ENCODE peak calls at places on chromosome 7, in nine cellular contexts. Y is IMR-90; O is ascending aorta; C is PC-9; J is breast epithelium; S is MM.1S; W is CD8-positive, alpha-beta T cell; D is Peyer's patch; Q is A549. L is an unnamed sample. For H3K4me1, the result is how much of the 10 kb centered on the place peaks cover.

GRCh38 chr7:93156884-93157283 is 8.7 kb upstream of the SAMD9L start:
- DNase-seq in D (no peak), J (no peak), C (no peak), Y (peak), O (no peak), Q (no peak), W (no peak), S (peak), L (peak)

GRCh38 chr7:90816511-90817142 is 220.5 kb downstream of the CDK14 start:
- DNase-seq in D (no peak), Y (peak), S (peak), C (peak), Q (peak), J (no peak), O (no peak), W (no peak), L (peak)

GRCh38 chr7:141294122-141294829 is 220.4 kb downstream of the TMEM178B start:
- DNase-seq in J (no peak), C (no peak), D (no peak), W (no peak), O (no peak), Q (no peak), S (peak), Y (no peak), L (no peak)

GRCh38 chr7:157541796-157542668 is 205.2 kb downstream of the DNAJB6 start:
- DNase-seq in D (peak), Y (no peak), S (no peak), Q (no peak), O (no peak), W (no peak), C (no peak), J (no peak), L (no peak)

GRCh38 chr7:28114056-28114455 is 66.5 kb downstream of the JAZF1 start:
- DNase-seq in S (no peak), Q (no peak), Y (no peak), J (no peak), W (no peak), C (no peak), D (no peak), O (no peak), L (no peak)

GRCh38 chr7:102279537-102280400 is 6.9 kb upstream of the SH2B2 start:
- DNase-seq in Q (peak), W (peak), C (no peak), Y (peak), D (peak), S (peak), J (no peak), O (no peak), L (peak)

GRCh38 chr7:865921-866320 is 10.4 kb upstream of the GET4 start:
- DNase-seq in Y (no peak), J (no peak), D (no peak), W (no peak), S (no peak), O (no peak), C (no peak), Q (no peak), L (no peak)

GRCh38 chr7:156160811-156161210 is 348.5 kb upstream of the SHH start:
- DNase-seq in Q (peak), Y (no peak), J (no peak), C (no peak), D (no peak), W (no peak), S (no peak), O (no peak), L (peak)

GRCh38 chr7:132837529-132837928 is 244.4 kb downstream of the CHCHD3 start:
- DNase-seq in D (no peak), O (no peak), S (no peak), J (no peak), Q (no peak), C (no peak), Y (no peak), W (no peak), L (no peak)

GRCh38 chr7:7996568-7996967 is 28.0 kb downstream of the GLCCI1 start:
- DNase-seq in Y (peak), J (no peak), S (peak), Q (no peak), D (no peak), C (peak), W (no peak), O (no peak), L (no peak)

GRCh38 chr7:18890134-18890533 is 227.3 kb downstream of the TWIST1 start:
- DNase-seq in O (no peak), S (no peak), Y (peak), D (no peak), C (no peak), W (no peak), J (no peak), Q (no peak), L (peak)

GRCh38 chr7:80686576-80686975 is 48.1 kb downstream of the CD36 start:
- DNase-seq in S (no peak), D (no peak), Y (peak), O (no peak), C (no peak), Q (no peak), W (no peak), J (no peak), L (no peak)

GRCh38 chr7:157641866-157642265 is 305.1 kb downstream of the DNAJB6 start:
- DNase-seq in O (no peak), Q (no peak), C (no peak), D (no peak), S (no peak), W (no peak), J (no peak), Y (no peak), L (no peak)

GRCh38 chr7:20340839-20341238 is 10.1 kb downstream of the ITGB8 start:
- DNase-seq in J (peak), O (no peak), S (no peak), Y (no peak), Q (no peak), W (no peak), C (peak), D (no peak), L (no peak)

GRCh38 chr7:149608168-149608567 is 110.6 kb upstream of the ZNF746 start:
- DNase-seq in O (no peak), Y (no peak), Q (no peak), D (no peak), C (no peak), W (no peak), S (no peak), J (no peak), L (no peak)

GRCh38 chr7:149605696-149606095 is 108.1 kb upstream of the ZNF746 start:
- DNase-seq in O (no peak), W (no peak), D (no peak), Y (no peak), J (no peak), S (no peak), Q (no peak), C (no peak), L (no peak)

GRCh38 chr7:149606826-149607225 is 109.2 kb upstream of the ZNF746 start:
- DNase-seq in S (no peak), J (no peak), O (no peak), D (no peak), W (no peak), C (no peak), Q (no peak), Y (no peak), L (no peak)

GRCh38 chr7:149607683-149608082 is 110.1 kb upstream of the ZNF746 start:
- DNase-seq in C (no peak), O (no peak), J (no peak), D (no peak), W (no peak), S (no peak), Y (no peak), Q (no peak), L (no peak)

DNA sequence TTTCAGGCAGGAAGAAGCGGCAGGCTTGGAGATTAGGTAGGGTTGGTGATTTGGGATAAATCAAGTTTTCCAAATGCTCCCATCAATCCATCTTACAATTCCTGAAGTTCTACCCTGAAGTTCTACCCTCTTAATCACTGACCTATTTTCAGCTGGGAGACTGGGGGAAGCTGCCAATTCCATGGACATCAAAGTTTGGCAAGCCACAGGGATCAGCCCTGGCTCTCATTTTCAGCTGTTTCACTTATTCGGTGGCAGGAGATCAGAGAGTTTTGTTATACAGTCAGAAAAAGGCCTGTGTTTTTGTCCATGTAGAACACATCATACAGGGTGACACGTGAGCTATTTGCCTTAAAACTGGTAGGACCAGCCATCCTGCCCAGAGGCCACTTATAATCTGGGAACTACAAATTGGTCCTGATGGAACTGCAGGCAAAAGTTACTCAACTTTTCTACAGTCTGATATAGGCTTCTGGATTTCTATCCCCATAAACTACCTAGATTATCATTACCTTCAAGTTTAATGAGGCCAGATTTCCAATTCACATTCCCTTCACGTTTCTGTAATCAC is 112.9 kb upstream of the ZNF746 start:
- DNase-seq in Q (no peak), W (no peak), C (no peak), D (no peak), O (no peak), J (no peak), S (no peak), Y (no peak), L (no peak)
- H3K4me1 ChIP-seq in Q (under half), W (under half), C (under half), D (under half), O (under half), J (under half), S (under half), Y (under half), L (under half)

DNA sequence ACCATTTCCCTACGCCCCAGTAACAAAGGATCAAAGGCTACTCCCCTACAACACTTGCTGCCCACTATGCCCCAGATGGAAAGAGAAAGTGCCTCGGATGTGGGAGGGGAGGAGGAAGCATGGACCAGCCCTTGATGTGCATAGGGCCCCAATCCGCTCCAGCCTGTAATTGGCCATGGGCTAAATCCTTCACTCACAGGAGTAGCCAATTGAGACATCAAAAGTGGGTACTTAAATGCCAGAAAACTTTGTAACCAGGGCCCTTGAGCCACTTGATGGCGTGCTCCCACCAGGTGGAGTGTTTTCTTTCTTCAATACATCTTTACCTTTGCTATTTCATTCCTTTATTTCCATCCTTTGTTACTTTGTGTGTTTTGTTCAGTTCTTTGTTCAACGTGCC is 500.5 kb upstream of the LRRN3 start:
- DNase-seq in S (no peak), W (no peak), Y (no peak), C (no peak), J (no peak), O (no peak), Q (no peak), D (no peak), L (no peak)
- TF ChIP-seq CTCF in S (no peak), W (no peak), Y (no peak), C (no peak), J (no peak), O (no peak), Q (peak), D (no peak), L (no peak)

GRCh38 chr7:144830811-144831210 is 5.0 kb downstream of the TPK1 start:
- DNase-seq in C (no peak), D (no peak), O (no peak), Y (peak), S (no peak), Q (no peak), W (no peak), J (no peak), L (no peak)
- H3K4me1 ChIP-seq in C (under half), D (under half), O (under half), Y (under half), S (under half), Q (under half), W (under half), J (under half), L (under half)

GRCh38 chr7:151631968-151632749 is 112.5 kb upstream of the RHEB start:
- DNase-seq in O (peak), J (peak), S (peak), Y (peak), D (peak), Q (peak), C (peak), W (peak), L (peak)
- TF ChIP-seq CTCF in O (peak), J (no peak), S (no peak), Y (peak), D (peak), Q (peak), C (no peak), W (no peak), L (no peak)

GRCh38 chr7:64672414-64672813 is 6.5 kb downstream of the ZNF107 start:
- DNase-seq in S (no peak), Q (no peak), O (no peak), C (no peak), W (no peak), Y (no peak), J (no peak), D (no peak), L (no peak)
- H3K4me1 ChIP-seq in S (under half), Q (under half), O (under half), C (under half), W (under half), Y (under half), J (under half), D (under half), L (under half)

GRCh38 chr7:96414931-96415292 is 93.0 kb upstream of the SLC25A13 start:
- DNase-seq in Q (peak), S (peak), O (no peak), J (no peak), C (no peak), W (no peak), D (no peak), Y (peak), L (peak)
- TF ChIP-seq CTCF in Q (peak), S (peak), O (no peak), J (peak), C (peak), W (peak), D (peak), Y (peak), L (peak)

GRCh38 chr7:5699951-5700384 is 81.5 kb downstream of the RNF216 start:
- DNase-seq in O (no peak), W (peak), D (no peak), Y (peak), C (no peak), S (peak), Q (no peak), J (peak), L (no peak)
- H3K4me1 ChIP-seq in O (under half), W (half or more), D (under half), Y (under half), C (under half), S (under half), Q (under half), J (under half), L (under half)

DNA sequence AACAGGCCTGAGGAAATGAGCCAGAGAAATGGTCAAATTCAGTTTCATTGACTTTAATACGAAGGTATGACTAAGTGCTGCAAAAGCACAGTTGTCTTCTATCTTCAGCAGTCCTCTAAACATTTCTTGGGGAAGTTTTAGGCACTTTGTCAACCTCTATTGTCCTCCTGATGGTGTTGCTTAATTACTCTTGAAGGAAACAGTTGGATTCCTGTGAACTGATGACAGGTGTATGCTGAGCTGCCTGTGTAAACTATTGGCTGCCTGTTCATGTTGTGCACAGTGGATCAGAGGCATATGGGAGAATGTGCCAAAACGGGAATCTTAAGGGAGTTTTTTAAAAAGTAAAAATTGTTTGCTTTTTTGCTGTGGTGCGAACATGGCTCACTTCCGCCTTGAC is 221.0 kb downstream of the AUTS2 start:
- DNase-seq in D (no peak), S (no peak), C (no peak), O (no peak), W (no peak), Q (no peak), Y (no peak), J (no peak), L (no peak)
- TF ChIP-seq CTCF in D (no peak), S (no peak), C (no peak), O (no peak), W (no peak), Q (no peak), Y (no peak), J (no peak), L (no peak)

DNA sequence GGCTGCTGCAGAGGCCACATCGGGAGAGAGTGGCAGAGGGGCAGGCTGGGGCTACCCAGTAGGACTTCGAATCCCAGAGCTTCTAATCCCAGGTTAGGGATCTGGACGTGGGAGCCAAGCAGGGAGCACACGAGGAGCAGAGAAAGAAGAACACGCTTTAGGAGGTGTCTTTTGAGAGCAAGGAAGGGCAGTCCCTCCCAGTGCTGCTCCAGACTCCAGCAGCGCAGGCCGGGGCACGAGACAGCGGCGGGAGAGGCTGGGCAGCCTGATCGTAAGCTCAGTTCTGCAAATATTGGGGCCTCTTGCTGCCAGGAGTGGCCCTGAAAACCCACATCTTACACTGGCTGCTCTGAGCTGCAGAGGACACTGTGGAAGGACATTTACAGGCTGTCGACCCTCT is 75.9 kb downstream of the HIPK2 start:
- DNase-seq in D (peak), Q (no peak), Y (no peak), J (no peak), S (no peak), W (no peak), O (no peak), C (no peak), L (no peak)
- H3K4me1 ChIP-seq in D (under half), Q (under half), Y (under half), J (under half), S (under half), W (under half), O (under half), C (under half), L (under half)

DNA sequence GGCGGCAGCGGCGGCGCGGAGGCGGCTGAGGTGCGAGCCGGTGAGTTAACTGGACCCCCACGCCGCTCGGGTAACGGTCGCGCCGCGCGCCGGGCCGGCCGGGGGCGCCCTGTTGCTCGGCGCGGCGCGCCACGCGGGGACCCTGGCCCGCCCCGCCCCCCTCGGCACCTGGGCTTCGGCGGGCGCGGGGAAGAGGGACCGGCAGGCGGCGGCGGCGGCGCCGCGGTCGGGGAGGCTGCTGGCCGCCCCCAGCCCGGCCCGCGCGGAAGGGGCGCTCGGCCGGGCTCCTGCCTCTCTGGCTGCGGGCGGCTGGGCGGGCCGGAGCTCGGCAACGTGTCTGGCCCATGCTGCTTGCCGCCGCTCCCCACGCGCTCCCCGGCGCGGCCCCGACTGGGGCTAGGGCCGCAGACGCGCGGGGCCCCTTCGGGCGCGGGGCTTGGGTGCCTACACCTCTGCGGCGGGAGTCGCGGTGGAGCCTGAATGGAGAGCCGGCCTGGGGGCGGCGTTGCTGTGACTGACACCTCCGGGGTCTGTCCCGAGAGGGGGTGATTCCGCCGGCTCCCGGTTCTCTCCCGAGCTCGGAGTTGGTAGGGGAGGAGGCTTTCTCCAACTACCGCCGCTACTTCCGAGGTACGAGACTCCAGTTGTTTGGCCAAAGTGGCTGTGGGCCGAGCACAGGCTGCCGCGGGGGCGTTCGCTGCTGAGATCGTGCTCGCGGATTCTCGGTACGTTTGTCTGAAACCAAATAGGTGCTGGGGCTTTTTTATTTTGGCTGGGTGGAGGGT is 494 bp downstream of the PALS2 start:
- DNase-seq in Q (peak), D (peak), W (peak), O (no peak), Y (peak), J (peak), S (peak), C (peak), L (peak)
- TF ChIP-seq CTCF in Q (no peak), D (peak), W (no peak), O (no peak), Y (no peak), J (no peak), S (no peak), C (no peak), L (no peak)